ENCODE peak calls at places on chromosomes 13 and 19, in ten cellular contexts. B, Z, S, J, E, N, L, I, A and U are unnamed samples.

GRCh38 chr13:43492745-43493144 is 294.0 kb downstream of the ENOX1 start:
- DNase-seq in B (no peak), Z (no peak), S (no peak), J (no peak), E (no peak), N (no peak), L (no peak), I (no peak), A (no peak), U (no peak)

GRCh38 chr19:5224480-5224879 is 116.1 kb downstream of the PTPRS start:
- DNase-seq in B (no peak), Z (no peak), S (no peak), J (no peak), E (no peak), N (no peak), L (no peak), I (no peak), A (no peak), U (no peak)

GRCh38 chr19:6527893-6528543 is 2.8 kb upstream of the TNFSF9 start:
- DNase-seq in B (no peak), Z (no peak), S (no peak), J (no peak), E (no peak), N (no peak), L (no peak), I (no peak), A (no peak), U (no peak)

GRCh38 chr19:6125571-6125989 is 9.9 kb upstream of the ACSBG2 start:
- DNase-seq in B (no peak), Z (peak), S (peak), J (peak), E (peak), N (peak), L (peak), I (peak), A (no peak), U (peak)

GRCh38 chr19:3120611-3121231 is 15.1 kb upstream of the GNA15 start:
- DNase-seq in B (no peak), Z (no peak), S (no peak), J (no peak), E (no peak), N (no peak), L (no peak), I (no peak), A (no peak), U (no peak)

GRCh38 chr19:2659856-2660432 is 42.5 kb downstream of the GNG7 start:
- DNase-seq in B (no peak), Z (no peak), S (no peak), J (no peak), E (no peak), N (no peak), L (no peak), I (no peak), A (no peak), U (no peak)

GRCh38 chr13:107254392-107254791 is 686.5 kb upstream of the ARGLU1 start:
- DNase-seq in B (no peak), Z (no peak), S (no peak), J (no peak), E (no peak), N (no peak), L (no peak), I (no peak), A (no peak), U (no peak)

GRCh38 chr19:7856679-7857663 is 17.2 kb downstream of the PRR36 start:
- DNase-seq in B (no peak), Z (no peak), S (no peak), J (no peak), E (no peak), N (no peak), L (no peak), I (peak), A (no peak), U (no peak)

GRCh38 chr13:112627161-112627560 is 39.2 kb upstream of the TUBGCP3 start:
- DNase-seq in B (no peak), Z (no peak), S (no peak), J (no peak), E (no peak), N (no peak), L (no peak), I (no peak), A (no peak), U (no peak)

GRCh38 chr13:47039106-47039505 is 142.3 kb upstream of the HTR2A start:
- DNase-seq in B (no peak), Z (peak), S (no peak), J (peak), E (no peak), N (no peak), L (no peak), I (no peak), A (no peak), U (peak)

GRCh38 chr19:10625003-10625761 is at the start of gene SLC44A2:
- DNase-seq in B (no peak), Z (peak), S (no peak), J (peak), E (peak), N (peak), L (peak), I (peak), A (peak), U (peak)

GRCh38 chr19:4425531-4425930 is 23.1 kb downstream of the CHAF1A start:
- DNase-seq in B (no peak), Z (peak), S (no peak), J (peak), E (no peak), N (no peak), L (no peak), I (no peak), A (no peak), U (peak)

GRCh38 chr13:65479692-65480091 is 1750.4 kb downstream of the PCDH9 start:
- DNase-seq in B (no peak), Z (no peak), S (no peak), J (no peak), E (no peak), N (no peak), L (no peak), I (no peak), A (no peak), U (peak)

GRCh38 chr13:59680429-59681024 is 483.2 kb downstream of the DIAPH3 start:
- DNase-seq in B (no peak), Z (no peak), S (peak), J (no peak), E (peak), N (peak), L (no peak), I (peak), A (no peak), U (peak)

GRCh38 chr19:45206328-45206727 is 27.7 kb downstream of the BLOC1S3 start:
- DNase-seq in B (no peak), Z (no peak), S (no peak), J (no peak), E (no peak), N (no peak), L (no peak), I (no peak), A (no peak), U (no peak)

GRCh38 chr13:97391201-97391600 is 42.8 kb upstream of the RAP2A start:
- DNase-seq in B (no peak), Z (no peak), S (no peak), J (no peak), E (no peak), N (no peak), L (no peak), I (no peak), A (no peak), U (no peak)

GRCh38 chr19:45382426-45382825 is 12.1 kb upstream of the ERCC2 start:
- DNase-seq in B (no peak), Z (no peak), S (no peak), J (no peak), E (no peak), N (no peak), L (no peak), I (no peak), A (no peak), U (no peak)

GRCh38 chr13:27379126-27379525 is 45.3 kb upstream of the GTF3A start:
- DNase-seq in B (no peak), Z (no peak), S (no peak), J (no peak), E (no peak), N (no peak), L (no peak), I (no peak), A (no peak), U (no peak)

GRCh38 chr13:44211753-44212152 is 161.9 kb upstream of the SERP2 start:
- DNase-seq in B (no peak), Z (no peak), S (no peak), J (no peak), E (no peak), N (peak), L (no peak), I (no peak), A (no peak), U (no peak)

GRCh38 chr13:35266412-35266811 is 210.1 kb downstream of the MAB21L1 start:
- DNase-seq in B (no peak), Z (no peak), S (no peak), J (no peak), E (no peak), N (no peak), L (no peak), I (no peak), A (no peak), U (no peak)

GRCh38 chr19:9709305-9709704 is 34.4 kb upstream of the ZNF562 start:
- DNase-seq in B (peak), Z (no peak), S (no peak), J (no peak), E (no peak), N (no peak), L (no peak), I (no peak), A (peak), U (peak)

GRCh38 chr13:57045816-57046691 is 94.7 kb upstream of the PRR20A start:
- DNase-seq in B (no peak), Z (no peak), S (no peak), J (no peak), E (no peak), N (no peak), L (no peak), I (no peak), A (no peak), U (no peak)

GRCh38 chr13:92355213-92355612 is 871.4 kb upstream of the GPC6 start:
- DNase-seq in B (no peak), Z (peak), S (no peak), J (no peak), E (peak), N (peak), L (peak), I (peak), A (no peak), U (no peak)

GRCh38 chr13:29435125-29435911 is 160.2 kb downstream of the SLC7A1 start:
- DNase-seq in B (no peak), Z (peak), S (no peak), J (peak), E (no peak), N (no peak), L (peak), I (no peak), A (no peak), U (peak)

GRCh38 chr13:98222081-98222554 is 45.0 kb upstream of the RNF113B start:
- DNase-seq in B (no peak), Z (no peak), S (no peak), J (peak), E (no peak), N (no peak), L (no peak), I (no peak), A (no peak), U (peak)

GRCh38 chr19:33241530-33242101 is 16.0 kb upstream of the SLC7A10 start:
- DNase-seq in B (no peak), Z (no peak), S (peak), J (no peak), E (no peak), N (no peak), L (no peak), I (peak), A (no peak), U (no peak)

GRCh38 chr19:17473041-17473440 is 2.7 kb downstream of the SLC27A1 start:
- DNase-seq in B (no peak), Z (peak), S (no peak), J (no peak), E (peak), N (no peak), L (no peak), I (no peak), A (no peak), U (peak)

GRCh38 chr13:26544707-26545106 is 12.8 kb upstream of the WASF3 start:
- DNase-seq in B (no peak), Z (no peak), S (no peak), J (no peak), E (no peak), N (no peak), L (no peak), I (no peak), A (no peak), U (no peak)

GRCh38 chr19:47190167-47190727 is 40.8 kb downstream of the BBC3 start:
- DNase-seq in B (peak), Z (peak), S (peak), J (peak), E (no peak), N (no peak), L (no peak), I (no peak), A (peak), U (peak)

GRCh38 chr13:98837896-98838295 is 85.4 kb upstream of the SLC15A1 start:
- DNase-seq in B (no peak), Z (no peak), S (no peak), J (no peak), E (no peak), N (no peak), L (no peak), I (no peak), A (no peak), U (no peak)

GRCh38 chr19:15869109-15869555 is 28.7 kb downstream of the CYP4F2 start:
- DNase-seq in B (no peak), Z (peak), S (peak), J (no peak), E (peak), N (no peak), L (peak), I (peak), A (peak), U (peak)

GRCh38 chr13:38527140-38527539 is 159.7 kb upstream of the FREM2 start:
- DNase-seq in B (no peak), Z (no peak), S (no peak), J (no peak), E (no peak), N (no peak), L (no peak), I (peak), A (no peak), U (no peak)

GRCh38 chr19:5057860-5058259 is 88.9 kb downstream of the KDM4B start:
- DNase-seq in B (no peak), Z (no peak), S (no peak), J (no peak), E (no peak), N (no peak), L (no peak), I (peak), A (no peak), U (no peak)

GRCh38 chr13:112647256-112647655 is 42.6 kb upstream of the ATP11A start:
- DNase-seq in B (no peak), Z (no peak), S (no peak), J (no peak), E (no peak), N (no peak), L (no peak), I (no peak), A (no peak), U (no peak)

GRCh38 chr19:29336425-29336824 is 123.5 kb upstream of the UQCRFS1 start:
- DNase-seq in B (no peak), Z (no peak), S (no peak), J (no peak), E (no peak), N (no peak), L (no peak), I (no peak), A (no peak), U (no peak)

GRCh38 chr13:100382787-100383186 is 205.8 kb downstream of the GGACT start:
- DNase-seq in B (no peak), Z (no peak), S (no peak), J (no peak), E (no peak), N (no peak), L (no peak), I (no peak), A (no peak), U (peak)